ENCODE peak calls at places on chromosome 4, in eight cellular contexts. B is endothelial cell, W is nephron progenitor cell, M is epithelial cell of esophagus, N is PC-3, V is transverse colon, U is progenitor cell of endocrine pancreas, O is right lobe of liver. T is an unnamed sample.

GRCh38 chr4:106315476-106315967 is 487 bp downstream of the TBCK start:
- DNase-seq in B (no peak), W (no peak), M (peak; percentile 99), N (peak; percentile 91), V (no peak), U (no peak), O (no peak), T (no peak)

GRCh38 chr4:57639566-57640328 is 529.6 kb upstream of the IGFBP7 start:
- DNase-seq in B (no peak), W (peak; percentile 10), M (no peak), N (no peak), V (peak; percentile 9), U (no peak), O (no peak), T (no peak)

GRCh38 chr4:633406-633805 is 8.0 kb downstream of the PDE6B start:
- DNase-seq in B (no peak), W (no peak), M (no peak), N (no peak), V (no peak), U (no peak), O (peak; percentile 24), T (no peak)

GRCh38 chr4:100095729-100096595 is 94.3 kb downstream of the DDIT4L start:
- DNase-seq in B (peak; percentile 50), W (peak; percentile 42), M (peak; percentile 84), N (peak; percentile 74), V (peak; percentile 33), U (peak; percentile 16), O (peak; percentile 52), T (peak; percentile 56)

GRCh38 chr4:8189551-8190466 is 9.3 kb upstream of the SH3TC1 start:
- DNase-seq in B (no peak), W (no peak), M (no peak), N (no peak), V (no peak), U (no peak), O (no peak), T (peak; percentile 12)

GRCh38 chr4:71338846-71339593 is at the start of gene SLC4A4:
- DNase-seq in B (no peak), W (no peak), M (peak; percentile 16), N (peak; percentile 72), V (no peak), U (no peak), O (no peak), T (no peak)

GRCh38 chr4:182189107-182189878 is 53.9 kb upstream of the TENM3 start:
- DNase-seq in B (no peak), W (peak; percentile 38), M (peak; percentile 74), N (peak; percentile 18), V (no peak), U (no peak), O (no peak), T (no peak)

GRCh38 chr4:11106769-11107168 is 321.9 kb downstream of the HS3ST1 start:
- DNase-seq in B (no peak), W (no peak), M (peak; percentile 44), N (no peak), V (no peak), U (no peak), O (no peak), T (no peak)

GRCh38 chr4:21893136-21893535 is 55.4 kb downstream of the KCNIP4 start:
- DNase-seq in B (no peak), W (no peak), M (no peak), N (no peak), V (no peak), U (no peak), O (no peak), T (no peak)

GRCh38 chr4:93203708-93204107 is 624.8 kb upstream of the ATOH1 start:
- DNase-seq in B (no peak), W (no peak), M (peak; percentile 24), N (no peak), V (no peak), U (no peak), O (no peak), T (no peak)

GRCh38 chr4:93201471-93201870 is 627.1 kb upstream of the ATOH1 start:
- DNase-seq in B (no peak), W (no peak), M (no peak), N (no peak), V (no peak), U (no peak), O (no peak), T (no peak)

GRCh38 chr4:93199492-93199891 is 629.1 kb upstream of the ATOH1 start:
- DNase-seq in B (peak; percentile 16), W (peak; percentile 9), M (peak; percentile 60), N (peak; percentile 61), V (no peak), U (no peak), O (no peak), T (no peak)
- TF ChIP-seq CTCF in B (peak; percentile 41), W (peak; percentile 55), M (peak; percentile 69), N (peak; percentile 62), V (no peak), U (peak; percentile 57), O (peak; percentile 65), T (peak; percentile 70)

GRCh38 chr4:111048316-111048715 is 425.4 kb upstream of the PITX2 start:
- DNase-seq in B (no peak), W (no peak), M (no peak), N (no peak), V (no peak), U (no peak), O (no peak), T (no peak)

GRCh38 chr4:111046811-111047210 is 423.9 kb upstream of the PITX2 start:
- DNase-seq in B (no peak), W (no peak), M (no peak), N (no peak), V (no peak), U (no peak), O (no peak), T (no peak)

GRCh38 chr4:111040904-111041303 is 418.0 kb upstream of the PITX2 start:
- DNase-seq in B (no peak), W (no peak), M (peak; percentile 85), N (no peak), V (no peak), U (no peak), O (no peak), T (no peak)

GRCh38 chr4:111043286-111043685 is 420.4 kb upstream of the PITX2 start:
- DNase-seq in B (no peak), W (no peak), M (no peak), N (no peak), V (no peak), U (no peak), O (no peak), T (no peak)

DNA sequence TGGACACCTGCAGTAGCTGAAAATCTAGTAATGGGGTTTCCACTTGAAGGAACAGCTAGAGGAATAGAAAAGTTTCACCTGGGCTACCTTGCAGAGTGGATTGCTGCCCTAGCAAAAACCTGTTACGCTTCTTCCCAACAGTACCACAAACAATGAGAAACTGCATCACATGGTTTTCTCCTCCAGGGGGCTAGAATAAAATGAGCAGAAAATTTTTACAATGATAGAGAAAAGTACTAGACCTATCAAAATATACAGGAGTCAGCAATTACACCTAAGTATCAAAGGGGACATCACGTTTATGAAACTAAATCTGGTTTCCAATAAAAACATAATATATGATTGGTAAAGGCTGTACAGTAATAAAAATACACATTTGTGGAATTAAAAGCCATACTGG is 423.1 kb upstream of the PITX2 start:
- DNase-seq in B (no peak), W (no peak), M (no peak), N (no peak), V (no peak), U (no peak), O (no peak), T (no peak)
- TF ChIP-seq CTCF in B (peak; percentile 72), W (no peak), M (no peak), N (no peak), V (no peak), U (peak; percentile 24), O (no peak), T (peak; percentile 52)

GRCh38 chr4:4271912-4272311 is 18.0 kb downstream of the LYAR start:
- DNase-seq in B (no peak), W (no peak), M (no peak), N (no peak), V (no peak), U (no peak), O (no peak), T (no peak)
- TF ChIP-seq CTCF in B (no peak), W (no peak), M (no peak), N (peak; percentile 15), V (no peak), U (no peak), O (no peak), T (no peak)

GRCh38 chr4:80202190-80202711 is 4.9 kb downstream of the PRDM8 start:
- DNase-seq in B (peak; percentile 93), W (peak; percentile 90), M (peak; percentile 80), N (peak; percentile 32), V (peak; percentile 89), U (peak; percentile 77), O (peak; percentile 79), T (peak; percentile 92)
- TF ChIP-seq CTCF in B (peak; percentile 82), W (peak; percentile 65), M (peak; percentile 43), N (peak; percentile 54), V (peak; percentile 87), U (peak; percentile 84), O (peak; percentile 67), T (peak; percentile 90)

DNA sequence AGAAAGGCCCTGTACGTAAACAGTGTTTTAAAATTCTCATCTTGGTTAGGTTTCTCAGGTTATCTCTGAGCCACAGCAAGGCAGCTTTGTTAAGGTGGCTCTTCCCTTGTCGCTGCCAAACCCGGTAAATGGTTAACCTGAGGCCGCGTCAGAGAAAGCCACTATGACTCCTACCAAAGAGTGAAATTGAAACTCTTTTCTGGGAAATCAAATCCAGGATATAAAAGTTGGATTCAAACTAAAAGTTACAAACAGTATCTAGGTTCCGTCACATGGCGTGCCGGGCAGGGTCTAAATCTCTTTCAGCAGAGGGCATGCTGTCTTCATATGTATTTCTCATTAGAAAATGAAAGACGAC is 433 bp downstream of the MMAA start:
- DNase-seq in B (peak; percentile 16), W (no peak), M (peak; percentile 54), N (peak; percentile 72), V (peak; percentile 82), U (no peak), O (peak; percentile 89), T (no peak)
- TF ChIP-seq CTCF in B (no peak), W (peak; percentile 4), M (no peak), N (no peak), V (no peak), U (no peak), O (no peak), T (no peak)

T was measured in glutamatergic neuron.